ENCODE peak calls at places on chromosome 15, in four cellular contexts. T is HepG2, U is GM12878, N is K562. V is an unnamed sample.

GRCh38 chr15:45660231-45660979 is 25.6 kb downstream of the SQOR start:
- DNase-seq in N (peak; percentile 14), T (no peak), U (no peak), V (no peak)

GRCh38 chr15:38065721-38066120 is 131.3 kb downstream of the TMCO5A start:
- DNase-seq in U (no peak), T (no peak), N (no peak), V (no peak)

GRCh38 chr15:52783929-52784798 is 6.0 kb downstream of the ONECUT1 start:
- DNase-seq in N (peak; percentile 53), T (no peak), U (no peak), V (no peak)

GRCh38 chr15:68408971-68409370 is 23.0 kb downstream of the ITGA11 start:
- DNase-seq in N (no peak), U (no peak), T (no peak), V (no peak)

GRCh38 chr15:96870510-96871039 is 540.1 kb downstream of the NR2F2 start:
- DNase-seq in U (no peak), N (no peak), T (no peak), V (no peak)

GRCh38 chr15:36356978-36357582 is 222.3 kb upstream of the CDIN1 start:
- DNase-seq in U (no peak), N (no peak), T (no peak), V (no peak)

GRCh38 chr15:45402955-45403892 is 24.9 kb upstream of the GATM start:
- DNase-seq in N (peak; percentile 49), U (no peak), T (no peak), V (peak; percentile 10)

GRCh38 chr15:42141246-42141645 is 15.2 kb downstream of the PLA2G4F start:
- DNase-seq in U (no peak), N (no peak), T (no peak), V (no peak)

GRCh38 chr15:37019479-37020433 is 80.6 kb downstream of the MEIS2 start:
- DNase-seq in T (peak; percentile 83), U (no peak), N (peak; percentile 47), V (peak; percentile 12)

GRCh38 chr15:100221461-100222348 is 120.1 kb downstream of the ADAMTS17 start:
- DNase-seq in T (no peak), U (no peak), N (no peak), V (no peak)

GRCh38 chr15:78949461-78949860 is 4.6 kb upstream of the CTSH start:
- DNase-seq in N (no peak), U (no peak), T (no peak), V (no peak)

GRCh38 chr15:89024418-89024817 is 63.8 kb upstream of the ABHD2 start:
- DNase-seq in T (no peak), N (no peak), U (no peak), V (no peak)

GRCh38 chr15:68208641-68209240 is 3.6 kb upstream of the CALML4 start:
- DNase-seq in N (no peak), T (no peak), U (no peak), V (no peak)

GRCh38 chr15:59199775-59200465 is 6.7 kb upstream of the LDHAL6B start:
- DNase-seq in N (no peak), T (no peak), U (no peak), V (peak; percentile 8)

GRCh38 chr15:31241888-31242287 is 84.7 kb upstream of the KLF13 start:
- DNase-seq in T (no peak), N (no peak), U (no peak), V (no peak)

GRCh38 chr15:81942157-81942556 is 103.7 kb downstream of the MEX3B start:
- DNase-seq in T (no peak), N (peak; percentile 56), U (no peak), V (no peak)

GRCh38 chr15:55183679-55184078 is 13.1 kb downstream of the RSL24D1 start:
- DNase-seq in T (no peak), U (no peak), N (no peak), V (no peak)

GRCh38 chr15:76160426-76161152 is 100.8 kb downstream of the TMEM266 start:
- DNase-seq in T (no peak), U (no peak), N (no peak), V (no peak)

GRCh38 chr15:68614621-68615035 is 35.8 kb downstream of the CORO2B start:
- DNase-seq in N (no peak), T (no peak), U (no peak), V (no peak)

DNA sequence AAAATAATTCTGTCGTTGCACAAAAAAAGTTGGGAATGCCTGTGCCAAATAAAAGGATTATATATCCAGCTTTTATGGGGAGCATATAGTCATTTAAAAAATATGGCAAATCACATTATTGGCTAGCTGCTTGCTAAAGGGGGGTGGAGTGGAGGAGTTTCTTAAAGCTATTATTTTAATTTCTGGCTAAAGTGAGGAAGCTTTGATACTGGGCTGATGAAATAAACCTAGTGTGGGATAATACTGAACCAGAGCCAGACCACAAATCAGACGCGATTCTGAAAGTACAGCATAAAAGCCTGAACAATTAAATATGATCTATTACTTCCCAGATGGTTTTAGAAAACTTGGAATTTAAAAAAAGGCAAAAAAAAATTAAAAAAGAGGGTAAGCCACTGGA is 14.3 kb downstream of the POLR2M start:
- DNase-seq in U (no peak), N (no peak), T (no peak), V (no peak)
- TF ChIP-seq TARDBP in U (no peak), N (no peak), T (no peak), V (no peak)

DNA sequence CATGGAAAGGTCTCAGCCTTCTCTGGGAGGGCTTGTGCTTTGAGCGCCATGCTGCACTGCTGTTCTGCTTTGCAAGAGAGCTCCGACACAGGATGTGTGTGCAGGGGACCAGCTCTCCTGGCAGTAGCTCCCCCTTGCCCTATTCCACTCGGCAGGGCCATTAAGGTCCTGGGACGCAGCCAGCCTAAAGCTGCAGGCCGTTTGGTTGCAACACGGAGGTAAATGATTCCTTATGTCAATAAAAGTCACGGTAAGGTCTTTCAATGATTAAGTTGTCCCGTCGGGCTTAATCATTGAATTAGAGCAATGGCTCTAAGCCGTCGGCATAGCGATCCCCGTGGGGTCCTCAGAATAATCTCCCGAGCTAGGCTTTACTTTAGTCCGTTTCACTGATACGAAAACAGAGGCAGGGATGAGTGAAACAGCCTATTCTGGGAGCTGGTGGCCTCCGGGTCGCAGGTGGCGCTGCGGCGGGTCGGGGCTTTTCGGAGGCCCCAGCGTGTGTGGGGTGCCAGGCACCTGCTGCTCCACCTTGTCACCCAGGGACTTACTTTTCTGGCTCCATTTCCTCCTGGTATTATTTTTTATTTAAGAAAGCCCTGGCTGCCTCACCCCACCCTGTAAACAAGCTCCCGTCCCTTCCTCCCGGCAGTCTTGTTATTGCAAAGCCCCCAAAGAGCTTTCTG is 525.2 kb downstream of the OCA2 start:
- DNase-seq in U (no peak), T (no peak), N (no peak), V (no peak)
- TF ChIP-seq TARDBP in U (no peak), T (no peak), N (no peak), V (no peak)

GRCh38 chr15:47471020-47471419 is 246.3 kb upstream of the SEMA6D start:
- DNase-seq in U (no peak), T (no peak), N (no peak), V (no peak)

GRCh38 chr15:47477253-47477652 is 240.1 kb upstream of the SEMA6D start:
- DNase-seq in U (no peak), N (no peak), T (no peak), V (no peak)

GRCh38 chr15:47475336-47475735 is 242.0 kb upstream of the SEMA6D start:
- DNase-seq in N (no peak), U (no peak), T (no peak), V (no peak)

DNA sequence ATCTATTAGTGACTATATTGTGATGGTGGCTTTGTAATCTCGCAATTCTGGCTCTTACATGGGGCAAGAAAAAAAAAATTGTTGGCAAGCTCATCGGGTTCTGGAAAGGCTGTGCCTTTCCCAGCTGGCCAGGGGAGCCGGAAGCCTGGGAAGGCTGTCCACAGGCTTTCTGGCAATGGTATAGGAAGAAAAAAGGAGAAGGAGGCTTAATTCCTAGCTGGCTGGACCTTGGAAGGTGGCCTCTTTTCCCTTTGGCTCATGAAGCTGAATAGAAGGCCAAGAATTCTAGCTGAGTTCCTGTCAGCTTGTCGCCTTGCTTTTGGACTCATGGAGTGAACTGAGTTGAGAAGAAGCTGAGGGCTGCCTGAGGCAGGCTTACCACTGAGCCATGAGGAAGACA is 243.4 kb upstream of the SEMA6D start:
- DNase-seq in U (no peak), N (no peak), T (no peak), V (no peak)
- TF ChIP-seq TARDBP in U (no peak), N (no peak), T (no peak), V (no peak)

DNA sequence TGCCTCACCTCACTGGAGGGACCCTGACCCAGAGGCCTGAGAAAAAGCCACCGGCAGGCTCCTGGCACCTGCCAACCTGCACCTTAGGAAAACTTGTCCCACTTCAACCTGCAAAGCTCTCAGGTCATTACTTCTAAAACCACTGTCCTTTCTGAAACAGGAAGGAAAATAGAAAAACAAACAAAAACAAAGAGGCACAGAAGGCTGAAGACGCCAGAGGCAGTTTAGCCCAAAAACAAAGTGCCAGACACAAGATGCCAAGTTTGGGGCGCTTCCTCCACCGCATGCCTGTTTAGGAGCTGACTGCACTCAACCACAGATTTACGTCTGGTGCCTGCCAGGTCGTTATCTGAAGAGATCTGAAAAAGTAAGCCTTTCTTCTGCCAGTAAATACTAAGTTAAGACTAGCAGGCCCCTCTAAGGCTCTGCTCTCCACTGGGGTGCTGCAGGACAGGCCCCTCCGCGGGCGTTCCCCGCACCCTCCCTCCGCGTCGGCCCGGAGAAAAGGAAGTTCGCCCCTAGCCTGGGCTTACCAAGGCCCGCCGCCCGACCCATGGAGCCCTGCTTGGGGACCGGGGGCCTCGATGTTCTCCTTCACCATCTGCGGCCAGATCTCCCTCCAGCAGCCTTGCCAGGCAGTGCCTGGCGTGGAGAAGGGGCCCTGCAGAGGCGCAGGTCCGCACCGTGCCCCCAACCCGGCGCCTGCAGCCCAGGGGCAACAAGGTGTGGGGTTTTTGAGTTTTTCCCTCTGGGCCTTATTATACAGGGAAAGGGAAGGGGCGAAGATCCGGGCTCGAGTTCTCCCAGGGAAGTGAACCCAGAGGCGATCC is 1.3 kb downstream of the GOLGA8A start:
- DNase-seq in N (peak; percentile 22), U (no peak), T (no peak), V (no peak)
- TF ChIP-seq TARDBP in N (no peak), U (no peak), T (no peak), V (no peak)

DNA sequence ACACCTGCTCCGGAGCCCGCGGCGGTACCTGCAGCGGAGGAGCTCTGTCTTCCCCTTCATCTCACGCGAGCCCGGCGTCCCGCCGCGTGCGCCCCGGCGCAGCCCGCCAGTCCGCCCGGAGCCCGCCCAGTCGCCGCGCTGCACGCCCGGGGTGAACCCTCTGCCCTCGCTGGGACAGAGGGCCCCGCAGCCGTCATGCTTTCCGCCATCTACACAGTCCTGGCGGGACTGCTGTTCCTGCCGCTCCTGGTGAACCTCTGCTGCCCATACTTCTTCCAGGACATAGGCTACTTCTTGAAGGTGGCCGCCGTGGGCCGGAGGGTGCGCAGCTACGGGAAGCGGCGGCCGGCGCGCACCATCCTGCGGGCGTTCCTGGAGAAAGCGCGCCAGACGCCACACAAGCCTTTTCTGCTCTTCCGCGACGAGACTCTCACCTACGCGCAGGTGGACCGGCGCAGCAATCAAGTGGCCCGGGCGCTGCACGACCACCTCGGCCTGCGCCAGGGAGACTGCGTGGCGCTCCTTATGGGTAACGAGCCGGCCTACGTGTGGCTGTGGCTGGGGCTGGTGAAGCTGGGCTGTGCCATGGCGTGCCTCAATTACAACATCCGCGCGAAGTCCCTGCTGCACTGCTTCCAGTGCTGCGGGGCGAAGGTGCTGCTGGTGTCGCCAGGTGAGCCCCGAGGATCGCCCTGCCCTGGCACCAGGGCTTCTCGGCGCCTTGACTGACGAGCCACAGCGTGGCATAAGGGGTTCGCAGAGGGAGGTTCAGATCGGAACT is 427 bp downstream of the SLC27A2 start:
- DNase-seq in T (no peak), U (no peak), N (no peak), V (peak; percentile 41)
- TF ChIP-seq TARDBP in T (no peak), U (no peak), N (no peak), V (no peak)

GRCh38 chr15:48565560-48566482 is 79.7 kb downstream of the FBN1 start:
- DNase-seq in N (no peak), T (no peak), U (no peak), V (no peak)
- TF ChIP-seq TARDBP in N (no peak), T (no peak), U (no peak), V (no peak)